ENCODE peak calls at places on chromosomes 7 and 10, in six cellular contexts. M is SK-N-SH, N is endothelial cell of umbilical vein, H is K562, Y is stomach, C is HepG2. T is an unnamed sample.
A peak's percentile ranks its signal among the peaks of the same experiment; 100 is the strongest.

GRCh38 chr7:66769833-66770512 is 29.4 kb downstream of the RABGEF1 start:
- DNase-seq in H (no peak), M (no peak), Y (no peak), C (no peak), N (no peak), T (no peak)

GRCh38 chr10:33534455-33534854 is 200.0 kb upstream of the NRP1 start:
- DNase-seq in N (no peak), H (no peak), M (no peak), C (no peak), Y (no peak), T (no peak)

GRCh38 chr10:93991596-93992284 is 2.0 kb upstream of the PLCE1 start:
- DNase-seq in C (peak; percentile 57), Y (peak; percentile 51), M (no peak), N (peak; percentile 29), H (no peak), T (peak; percentile 73)

GRCh38 chr10:34655286-34656170 is 159.6 kb downstream of the PARD3 start:
- DNase-seq in M (peak; percentile 50), N (peak; percentile 86), C (peak; percentile 63), H (peak; percentile 38), Y (peak; percentile 43), T (no peak)

GRCh38 chr10:94274142-94274787 is 88.5 kb downstream of the NOC3L start:
- DNase-seq in M (no peak), H (no peak), N (no peak), Y (no peak), C (no peak), T (peak; percentile 85)

GRCh38 chr10:69731184-69731583 is 70.5 kb upstream of the COL13A1 start:
- DNase-seq in M (no peak), H (no peak), C (no peak), Y (no peak), N (peak; percentile 48), T (peak; percentile 46)

GRCh38 chr10:22244001-22244400 is 26.2 kb upstream of the EBLN1 start:
- DNase-seq in M (no peak), Y (no peak), C (no peak), N (no peak), H (no peak), T (no peak)

GRCh38 chr7:835021-835420 is 2.7 kb downstream of the SUN1 start:
- DNase-seq in C (no peak), M (no peak), H (no peak), N (no peak), Y (no peak), T (no peak)

GRCh38 chr10:71085689-71086438 is 126.5 kb upstream of the UNC5B start:
- DNase-seq in H (peak; percentile 7), M (no peak), C (no peak), N (no peak), Y (peak; percentile 9), T (peak; percentile 48)

GRCh38 chr7:3994764-3995163 is 687.3 kb upstream of the FOXK1 start:
- DNase-seq in M (no peak), Y (no peak), H (no peak), N (no peak), C (no peak), T (no peak)

GRCh38 chr10:132964231-132964630 is 21.9 kb upstream of the CFAP46 start:
- DNase-seq in H (no peak), C (no peak), M (no peak), N (no peak), Y (no peak), T (peak; percentile 42)

GRCh38 chr10:112752268-112752667 is 197.8 kb upstream of the TCF7L2 start:
- DNase-seq in C (no peak), M (no peak), H (no peak), Y (no peak), N (no peak), T (no peak)

GRCh38 chr7:45089314-45089891 is 634 bp upstream of the NACAD start:
- DNase-seq in H (peak; percentile 90), C (no peak), N (peak; percentile 39), Y (peak; percentile 61), M (peak; percentile 98), T (peak; percentile 82)

GRCh38 chr7:53518319-53518718 is 482.9 kb downstream of the POM121L12 start:
- DNase-seq in C (no peak), Y (no peak), H (no peak), N (no peak), M (peak; percentile 70), T (no peak)

GRCh38 chr10:58394471-58394870 is 9.3 kb downstream of the TFAM start:
- DNase-seq in N (no peak), C (no peak), Y (no peak), M (no peak), H (no peak), T (no peak)

GRCh38 chr7:6636741-6637543 is at the start of gene ZNF316:
- DNase-seq in Y (peak; percentile 69), M (peak; percentile 99), C (no peak), H (peak; percentile 88), N (peak; percentile 21), T (peak; percentile 82)
- TF ChIP-seq POLR2AphosphoS5 in Y (peak; percentile 60), M (peak; percentile 62), C (no peak), H (peak; percentile 36), N (peak; percentile 87), T (peak; percentile 80)

GRCh38 chr10:120121768-120122167 is 229.2 kb downstream of the SEC23IP start:
- DNase-seq in H (no peak), M (no peak), Y (no peak), C (no peak), N (no peak), T (no peak)
- TF ChIP-seq POLR2AphosphoS5 in H (no peak), M (no peak), Y (no peak), C (no peak), N (no peak), T (no peak)

DNA sequence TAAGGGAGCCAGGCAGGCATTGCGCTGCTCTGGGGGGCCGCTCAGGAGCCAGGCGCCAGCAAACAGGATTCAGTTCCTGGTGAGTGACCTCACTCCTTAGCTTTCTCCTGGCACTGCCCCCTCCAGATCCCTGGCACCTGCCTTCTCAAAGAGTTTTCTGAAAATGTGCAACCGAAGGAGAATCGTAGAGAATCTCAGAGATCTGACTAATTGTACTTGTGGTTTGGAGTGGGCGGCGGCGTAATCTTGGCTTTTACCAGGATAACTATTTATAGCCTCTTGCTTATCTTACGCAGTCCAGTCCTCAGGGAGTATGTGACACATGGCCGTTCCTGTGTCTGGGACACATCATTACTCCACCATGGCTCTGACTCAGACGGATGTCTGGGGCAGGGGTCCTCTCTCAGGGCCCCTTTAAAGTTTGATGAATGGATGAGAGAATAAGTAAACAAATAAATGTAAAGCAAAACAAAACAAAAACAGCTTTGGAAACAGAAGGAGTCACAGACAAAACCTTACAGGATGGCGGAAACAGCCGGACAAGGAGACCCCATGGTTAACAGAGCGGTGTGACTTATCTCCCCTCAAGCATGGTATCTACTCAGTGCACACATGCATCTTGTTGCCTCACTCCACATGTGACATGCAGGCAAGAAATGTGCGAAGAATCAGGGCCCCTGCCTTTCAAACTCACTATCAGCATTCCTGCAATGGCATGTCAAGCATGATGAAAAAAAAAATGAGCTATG is 99.7 kb downstream of the TNS3 start:
- DNase-seq in H (peak; percentile 56), C (no peak), Y (no peak), M (peak; percentile 81), N (peak; percentile 83), T (no peak)
- TF ChIP-seq POLR2AphosphoS5 in H (peak; percentile 73), C (no peak), Y (peak; percentile 55), M (peak; percentile 70), N (peak; percentile 76), T (no peak)

GRCh38 chr10:87518937-87519336 is 14.2 kb downstream of the MINPP1 start:
- DNase-seq in N (no peak), C (no peak), H (no peak), Y (no peak), M (no peak), T (no peak)
- TF ChIP-seq POLR2AphosphoS5 in N (no peak), C (no peak), H (peak; percentile 44), Y (no peak), M (no peak), T (no peak)

DNA sequence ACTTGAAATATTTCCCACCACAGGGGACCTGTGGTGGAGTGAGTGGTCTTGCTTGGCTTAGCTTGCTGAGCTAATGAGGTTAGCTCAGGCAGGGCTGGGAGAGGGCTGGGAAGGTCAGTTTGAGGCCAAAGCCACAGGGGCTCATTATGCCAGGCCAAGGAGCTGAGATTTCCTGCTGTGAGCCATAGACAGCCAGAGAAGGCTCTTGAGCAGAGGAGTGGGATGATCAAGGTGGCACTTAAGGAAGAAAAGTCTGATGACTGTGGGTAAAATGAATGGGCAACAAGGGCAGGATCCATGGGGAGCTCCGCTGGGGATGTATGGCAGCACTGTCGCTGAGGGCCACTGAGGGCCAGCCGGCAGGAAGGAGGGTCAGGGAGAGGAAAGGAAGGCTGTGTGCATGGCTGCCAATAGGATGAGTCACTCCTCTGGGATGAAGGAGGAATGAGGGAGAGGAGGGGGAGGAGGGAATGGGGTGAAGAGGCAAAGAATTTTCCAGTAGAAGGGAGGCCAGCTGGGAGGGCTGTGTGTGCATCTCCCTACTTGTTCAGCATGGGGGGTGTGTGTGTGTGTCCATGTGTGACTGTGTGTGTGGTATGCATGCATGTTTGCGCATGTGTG is 18.7 kb upstream of the ZNF488 start:
- DNase-seq in Y (no peak), N (peak; percentile 87), C (peak; percentile 70), M (no peak), H (no peak), T (peak; percentile 82)
- TF ChIP-seq POLR2AphosphoS5 in Y (no peak), N (peak; percentile 81), C (no peak), M (no peak), H (no peak), T (no peak)

DNA sequence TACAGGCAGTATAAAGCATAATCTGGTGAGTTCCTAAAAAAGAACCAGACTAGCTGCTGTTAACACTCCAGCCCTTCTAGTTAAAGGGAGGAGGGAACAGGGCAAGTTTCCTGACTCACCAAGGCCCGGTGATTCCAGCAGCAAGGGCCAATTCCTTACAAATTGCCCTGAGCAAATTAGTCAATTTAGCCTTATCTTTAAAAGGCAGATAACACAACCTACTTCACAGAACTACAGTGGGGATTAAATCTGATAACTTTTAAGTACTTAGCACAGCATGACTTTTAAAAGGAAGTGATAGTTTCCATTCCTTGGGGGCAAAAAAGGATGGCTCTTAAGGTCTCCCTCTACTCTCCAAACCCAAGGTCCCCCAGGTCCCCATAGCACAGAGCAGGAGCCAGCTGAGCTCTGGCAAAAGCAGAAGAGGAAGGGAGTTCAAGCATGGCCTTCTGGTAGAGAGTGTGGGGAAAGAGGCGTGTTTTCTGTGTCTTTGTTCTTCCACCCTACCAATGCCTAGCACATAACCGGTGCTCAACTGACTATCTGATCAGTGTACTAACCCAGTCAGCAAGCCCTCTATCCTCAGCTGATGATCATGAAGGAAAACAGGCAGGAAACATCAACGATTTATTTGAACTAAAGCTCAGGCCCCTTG is 4.0 kb downstream of the CDCA7L start:
- DNase-seq in Y (peak; percentile 57), M (peak; percentile 53), H (no peak), N (no peak), C (no peak), T (no peak)
- TF ChIP-seq POLR2AphosphoS5 in Y (no peak), M (no peak), H (no peak), N (no peak), C (no peak), T (no peak)

T was measured in sigmoid colon.